ENCODE peak calls at places on chromosomes 13 and 19, in seven cellular contexts. F, Q, W, V, J, U and E are unnamed samples.

GRCh38 chr19:56597696-56598095 is 2.6 kb downstream of the ZNF71 start:
- DNase-seq in F (no peak), Q (no peak), W (no peak), V (no peak), J (no peak), U (no peak), E (peak; percentile 27)

GRCh38 chr13:50156140-50156539 is 140.9 kb downstream of the KCNRG start:
- DNase-seq in F (no peak), Q (no peak), W (no peak), V (no peak), J (peak; percentile 35), U (no peak), E (peak; percentile 78)

GRCh38 chr19:21581646-21582045 is 76.2 kb downstream of the ZNF429 start:
- DNase-seq in F (no peak), Q (no peak), W (no peak), V (no peak), J (no peak), U (no peak), E (no peak)

GRCh38 chr13:46728777-46729176 is 68.2 kb downstream of the ESD start:
- DNase-seq in F (peak; percentile 1), Q (no peak), W (peak; percentile 29), V (no peak), J (peak; percentile 21), U (no peak), E (no peak)

GRCh38 chr19:13102666-13103584 is at the start of gene LYL1:
- DNase-seq in F (no peak), Q (no peak), W (peak; percentile 93), V (peak; percentile 97), J (peak; percentile 45), U (no peak), E (no peak)

GRCh38 chr19:57803594-57804325 is 11.0 kb downstream of the ZNF552 start:
- DNase-seq in F (no peak), Q (no peak), W (no peak), V (peak; percentile 68), J (peak; percentile 30), U (no peak), E (peak; percentile 79)

GRCh38 chr13:48160879-48161278 is 66.0 kb upstream of the MED4 start:
- DNase-seq in F (no peak), Q (no peak), W (no peak), V (no peak), J (no peak), U (no peak), E (no peak)

GRCh38 chr13:75650991-75651390 is 14.9 kb downstream of the LMO7 start:
- DNase-seq in F (no peak), Q (no peak), W (no peak), V (no peak), J (no peak), U (no peak), E (no peak)

GRCh38 chr13:102127153-102127552 is 274.7 kb downstream of the FGF14 start:
- DNase-seq in F (no peak), Q (no peak), W (no peak), V (no peak), J (no peak), U (no peak), E (no peak)

GRCh38 chr19:17681505-17682125 is 6.5 kb downstream of the UNC13A start:
- DNase-seq in F (no peak), Q (no peak), W (peak; percentile 92), V (no peak), J (no peak), U (no peak), E (peak; percentile 56)

GRCh38 chr19:17682273-17682672 is 5.9 kb downstream of the UNC13A start:
- DNase-seq in F (no peak), Q (no peak), W (no peak), V (no peak), J (no peak), U (no peak), E (no peak)

GRCh38 chr19:17678836-17679235 is 9.3 kb downstream of the UNC13A start:
- DNase-seq in F (no peak), Q (no peak), W (no peak), V (no peak), J (no peak), U (no peak), E (no peak)

GRCh38 chr19:17680235-17680722 is 7.9 kb downstream of the UNC13A start:
- DNase-seq in F (peak; percentile 71), Q (no peak), W (peak; percentile 90), V (no peak), J (no peak), U (peak; percentile 27), E (peak; percentile 62)

DNA sequence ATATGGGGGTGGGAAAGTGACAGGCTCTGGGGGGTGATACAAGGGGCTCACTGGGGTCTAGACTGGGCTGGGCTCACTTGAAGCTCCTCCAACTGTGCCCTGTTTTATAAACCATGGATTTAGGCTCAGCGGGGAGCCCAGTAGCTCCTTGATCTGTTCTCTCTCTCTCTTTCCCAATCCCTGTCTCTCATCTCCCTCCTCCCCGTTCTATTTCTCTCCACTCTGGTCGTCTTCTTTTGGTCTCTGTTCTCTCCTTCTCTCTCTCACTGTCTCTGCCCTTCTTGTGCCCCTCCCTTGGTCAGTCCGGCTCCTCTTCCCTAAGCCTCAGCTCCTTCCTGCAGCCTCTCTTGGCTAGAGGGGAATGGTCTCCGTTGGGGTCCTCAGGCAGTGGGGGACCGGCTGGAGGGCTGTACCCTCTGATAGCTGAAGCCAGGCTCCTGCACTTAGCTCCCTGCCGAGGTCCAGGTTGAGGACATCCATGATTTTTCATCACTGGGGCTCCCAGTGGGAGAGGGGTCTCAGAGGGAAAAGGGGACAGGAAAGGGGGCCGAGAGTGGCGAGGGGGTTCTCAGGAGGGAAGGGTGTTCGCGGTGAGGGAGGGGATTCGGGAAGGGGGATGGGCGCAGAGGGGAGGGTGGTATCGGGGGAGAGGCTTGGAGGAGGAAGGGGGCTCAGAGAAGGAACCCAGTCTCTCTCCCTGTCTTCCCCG is 8.5 kb downstream of the UNC13A start:
- DNase-seq in F (no peak), Q (no peak), W (no peak), V (no peak), J (no peak), U (no peak), E (no peak)
- TF ChIP-seq RFX5 in F (no peak), Q (no peak), W (no peak), V (no peak), J (no peak), U (no peak), E (no peak)

DNA sequence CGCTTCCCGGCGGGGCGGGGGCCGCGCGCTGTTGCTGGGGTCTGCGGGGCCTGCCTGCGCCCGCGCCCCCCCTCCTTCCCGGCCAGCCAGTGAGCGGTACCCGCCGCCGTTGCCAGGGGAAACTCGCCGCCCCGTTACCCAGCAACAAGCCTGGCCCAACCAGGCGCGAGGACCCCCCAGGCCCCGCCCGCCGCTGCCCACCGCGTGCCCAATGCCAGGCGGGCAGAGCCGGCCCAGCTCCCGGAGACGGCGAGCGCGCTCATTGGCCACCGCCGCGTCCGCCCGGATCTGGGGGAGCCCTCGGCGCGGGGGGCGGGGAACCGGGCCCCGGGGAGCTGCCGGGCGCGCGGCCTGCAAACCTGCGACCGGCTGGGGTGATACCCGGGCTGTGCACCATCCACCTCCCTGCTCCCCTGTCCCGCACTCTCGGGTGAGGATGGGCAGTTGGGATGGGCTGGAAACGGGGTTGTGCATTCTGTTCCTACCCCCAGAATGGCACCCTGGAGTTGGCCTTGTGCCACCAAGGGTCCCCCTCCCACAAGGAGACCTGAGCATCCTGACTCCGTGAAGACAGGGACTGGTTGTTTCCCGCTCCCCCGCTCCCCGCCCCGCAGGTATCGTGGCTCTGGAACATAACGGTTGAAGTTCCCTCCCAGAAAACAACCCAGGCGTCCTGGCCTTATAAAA is 8.8 kb upstream of the BBC3 start:
- DNase-seq in F (no peak), Q (no peak), W (no peak), V (peak; percentile 97), J (no peak), U (no peak), E (peak; percentile 47)
- TF ChIP-seq RFX5 in F (no peak), Q (peak; percentile 55), W (no peak), V (peak; percentile 91), J (no peak), U (no peak), E (peak; percentile 5)

GRCh38 chr13:110285991-110286923 is 20.7 kb downstream of the COL4A1 start:
- DNase-seq in F (no peak), Q (no peak), W (no peak), V (no peak), J (no peak), U (no peak), E (no peak)

GRCh38 chr13:110284809-110285519 is 22.0 kb downstream of the COL4A1 start:
- DNase-seq in F (no peak), Q (no peak), W (no peak), V (no peak), J (no peak), U (no peak), E (no peak)

GRCh38 chr13:110289661-110290060 is 17.3 kb downstream of the COL4A1 start:
- DNase-seq in F (no peak), Q (no peak), W (no peak), V (no peak), J (no peak), U (no peak), E (no peak)

GRCh38 chr13:110289174-110289573 is 17.8 kb downstream of the COL4A1 start:
- DNase-seq in F (no peak), Q (no peak), W (no peak), V (no peak), J (no peak), U (no peak), E (no peak)

GRCh38 chr13:110287031-110287828 is 19.7 kb downstream of the COL4A1 start:
- DNase-seq in F (no peak), Q (no peak), W (no peak), V (no peak), J (no peak), U (no peak), E (no peak)
- TF ChIP-seq RFX5 in F (no peak), Q (no peak), W (no peak), V (no peak), J (no peak), U (no peak), E (no peak)

GRCh38 chr19:49988433-49988832 is 27.5 kb upstream of the SIGLEC11 start:
- DNase-seq in F (no peak), Q (no peak), W (no peak), V (no peak), J (no peak), U (no peak), E (peak; percentile 83)

GRCh38 chr19:49986354-49986753 is 25.4 kb upstream of the SIGLEC11 start:
- DNase-seq in F (no peak), Q (no peak), W (no peak), V (no peak), J (no peak), U (no peak), E (no peak)

GRCh38 chr19:49985926-49986325 is 25.0 kb upstream of the SIGLEC11 start:
- DNase-seq in F (no peak), Q (no peak), W (no peak), V (no peak), J (no peak), U (no peak), E (no peak)

GRCh38 chr19:49988007-49988406 is 27.0 kb upstream of the SIGLEC11 start:
- DNase-seq in F (no peak), Q (no peak), W (no peak), V (no peak), J (no peak), U (no peak), E (no peak)

GRCh38 chr19:49987159-49987698 is 26.3 kb upstream of the SIGLEC11 start:
- DNase-seq in F (peak; percentile 58), Q (peak; percentile 90), W (peak; percentile 81), V (no peak), J (peak; percentile 87), U (peak; percentile 54), E (peak; percentile 90)
- TF ChIP-seq RFX5 in F (peak; percentile 24), Q (no peak), W (peak; percentile 56), V (no peak), J (no peak), U (no peak), E (no peak)